ENCODE peak calls at places on chromosomes 2 and 18, in six cellular contexts. M is astrocyte, K is heart left ventricle, E is breast epithelium, G is kidney, S is astrocyte of the spinal cord. O is an unnamed sample.

GRCh38 chr2:36318547-36318946 is 37.0 kb upstream of the CRIM1 start:
- DNase-seq in G (no peak), S (no peak), K (no peak), M (no peak), E (no peak), O (peak; percentile 35)

GRCh38 chr2:233142355-233142897 is 82.3 kb downstream of the INPP5D start:
- DNase-seq in M (no peak), S (no peak), K (no peak), G (no peak), E (no peak), O (no peak)

GRCh38 chr2:222393733-222394267 is 30.5 kb upstream of the SGPP2 start:
- DNase-seq in M (no peak), G (no peak), S (no peak), E (no peak), K (no peak), O (no peak)

GRCh38 chr2:17757321-17757720 is 3.4 kb downstream of the GEN1 start:
- DNase-seq in K (no peak), E (no peak), S (peak; percentile 41), M (peak; percentile 60), G (no peak), O (peak; percentile 81)

GRCh38 chr2:68695971-68696370 is 38.6 kb upstream of the ARHGAP25 start:
- DNase-seq in E (no peak), M (no peak), K (no peak), S (no peak), G (no peak), O (no peak)

GRCh38 chr2:230067990-230068657 is 600 bp downstream of the SLC16A14 start:
- DNase-seq in K (peak; percentile 54), G (peak; percentile 86), S (peak; percentile 37), M (peak; percentile 22), E (no peak), O (peak; percentile 23)

GRCh38 chr18:21843340-21843739 is 102.7 kb downstream of the MIB1 start:
- DNase-seq in E (no peak), S (no peak), M (no peak), G (no peak), K (no peak), O (no peak)

GRCh38 chr2:166984797-166985196 is 96.5 kb downstream of the XIRP2 start:
- DNase-seq in M (peak; percentile 20), G (no peak), E (no peak), S (peak; percentile 29), K (no peak), O (no peak)

GRCh38 chr2:44596537-44597320 is 235.0 kb downstream of the CAMKMT start:
- DNase-seq in G (no peak), M (no peak), S (no peak), E (no peak), K (no peak), O (no peak)

DNA sequence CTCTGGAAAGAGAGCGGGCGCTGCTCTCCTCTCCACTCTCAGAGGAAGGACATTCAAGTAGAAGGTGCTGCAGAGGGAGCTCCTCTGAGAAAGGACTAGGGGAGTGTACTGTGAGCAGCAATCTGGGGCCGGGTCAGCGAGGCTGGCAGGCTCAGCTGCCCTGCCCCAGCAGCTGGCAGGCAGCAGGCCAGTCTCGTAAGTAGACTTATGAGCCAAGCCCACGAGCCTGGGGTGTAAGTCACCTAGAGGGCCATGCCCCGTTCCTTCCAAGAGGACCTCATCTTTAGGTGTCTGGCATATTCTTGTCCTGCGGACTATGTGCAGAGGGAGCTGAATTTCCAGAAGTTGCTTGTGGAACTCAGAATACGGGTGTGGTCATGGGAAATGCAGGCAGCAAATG is 118.9 kb downstream of the SEPTIN10 start:
- DNase-seq in G (no peak), K (no peak), S (no peak), E (no peak), M (no peak), O (no peak)
- H3K4me3 ChIP-seq in G (no peak overlapping the region), K (no peak overlapping the region), S (no peak overlapping the region), E (no peak overlapping the region), M (no peak overlapping the region), O (no peak overlapping the region)

DNA sequence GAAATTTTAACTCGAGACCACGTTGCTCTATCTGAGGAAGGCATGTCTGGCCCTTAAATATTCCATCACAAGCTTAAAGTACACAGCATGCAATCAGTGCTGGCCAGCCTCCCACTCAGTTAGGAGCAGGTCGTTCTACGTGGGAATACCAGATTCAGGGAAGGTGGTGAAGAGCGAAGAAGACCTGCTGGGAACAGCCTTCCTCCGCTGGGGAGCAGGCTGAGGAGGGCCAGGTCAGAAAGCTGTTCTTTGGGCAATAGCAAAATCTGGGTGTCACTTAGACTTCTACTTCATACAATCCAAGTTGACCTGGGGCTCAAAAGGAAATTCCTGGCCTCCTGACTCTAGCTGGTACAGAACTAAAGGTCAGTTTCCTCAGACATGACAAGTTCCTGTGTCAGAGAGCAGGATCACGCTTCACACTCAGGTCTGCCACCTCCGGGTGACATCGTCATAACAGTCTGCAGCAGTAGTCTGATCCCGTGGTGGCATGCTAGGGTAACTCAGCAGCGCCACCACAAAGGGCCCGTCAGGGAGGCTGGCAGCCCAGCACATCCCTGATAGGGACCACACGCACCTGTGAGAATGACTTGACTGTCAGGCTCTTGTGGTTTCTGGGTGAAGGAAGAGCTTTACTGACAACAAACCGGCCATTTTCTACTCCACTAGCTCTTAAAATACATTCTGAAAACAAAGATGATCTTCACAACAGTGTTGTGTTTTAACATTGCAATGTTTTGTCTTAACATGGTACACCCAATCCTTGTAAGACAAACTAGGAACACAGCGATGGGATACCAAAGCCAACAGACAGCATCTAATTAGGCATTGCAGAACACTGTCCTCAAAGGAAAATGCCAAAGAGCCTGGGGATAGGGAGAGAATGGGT is 35.2 kb upstream of the NAPG start:
- DNase-seq in E (no peak), S (no peak), K (peak; percentile 43), M (no peak), G (no peak), O (no peak)
- TF ChIP-seq CTCF in E (no peak), S (no peak), K (no peak), M (no peak), G (no peak), O (no peak)

GRCh38 chr2:64620661-64621060 is 33.1 kb downstream of the SERTAD2 start:
- DNase-seq in G (no peak), E (no peak), M (no peak), S (no peak), K (no peak), O (no peak)

GRCh38 chr2:64624108-64624610 is 29.6 kb downstream of the SERTAD2 start:
- DNase-seq in K (no peak), E (no peak), S (no peak), M (no peak), G (no peak), O (no peak)

GRCh38 chr2:64624862-64625261 is 28.9 kb downstream of the SERTAD2 start:
- DNase-seq in K (no peak), E (no peak), S (no peak), G (no peak), M (no peak), O (no peak)

GRCh38 chr2:64623232-64623879 is 30.4 kb downstream of the SERTAD2 start:
- DNase-seq in S (no peak), K (no peak), E (no peak), M (no peak), G (no peak), O (no peak)

DNA sequence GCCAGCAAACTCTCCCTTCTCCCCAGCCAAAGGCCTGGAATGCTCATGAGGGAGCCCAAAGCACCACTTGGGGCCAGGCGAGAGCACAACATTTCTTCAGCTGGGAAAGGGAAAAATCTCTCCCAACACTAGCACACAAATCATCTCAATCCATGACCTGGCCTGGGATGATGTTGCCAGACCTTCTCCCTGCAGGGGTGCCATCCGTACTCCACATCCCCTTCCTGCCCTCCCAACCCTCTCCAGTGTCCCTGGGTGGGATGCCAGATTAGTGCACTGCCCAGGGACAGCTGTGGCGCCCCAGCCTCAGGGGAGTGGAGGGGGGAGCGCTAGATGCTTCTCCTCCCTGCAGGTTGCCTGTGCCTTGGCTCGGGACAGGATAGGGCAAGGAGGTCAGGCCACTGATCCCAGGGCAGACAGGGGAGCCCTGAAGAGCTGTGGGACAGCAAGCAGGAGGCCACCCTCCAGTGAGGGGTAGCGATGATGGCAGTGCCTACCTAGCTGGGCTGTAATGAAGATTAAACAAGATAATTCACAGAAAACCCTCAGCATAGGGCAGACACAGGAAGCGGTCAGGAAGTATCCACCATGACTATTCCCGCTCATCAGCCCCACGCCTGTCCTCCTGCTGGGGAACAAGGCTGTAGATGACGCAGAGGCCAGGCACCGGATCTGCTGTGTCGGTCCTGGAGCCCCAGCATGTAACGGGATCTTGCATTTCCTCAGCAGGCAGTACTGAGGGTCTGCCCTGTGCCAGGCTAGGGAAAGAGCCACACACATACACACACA is 31.1 kb downstream of the SERTAD2 start:
- DNase-seq in K (no peak), M (no peak), E (no peak), S (peak; percentile 56), G (no peak), O (peak; percentile 76)
- H3K4me3 ChIP-seq in K (no peak overlapping the region), M (no peak overlapping the region), E (no peak overlapping the region), S (no peak overlapping the region), G (no peak overlapping the region), O (no peak overlapping the region)

GRCh38 chr18:22981274-22982133 is 48.4 kb downstream of the RBBP8 start:
- DNase-seq in G (no peak), K (no peak), S (no peak), M (no peak), E (no peak), O (no peak)

GRCh38 chr18:22980394-22980793 is 47.3 kb downstream of the RBBP8 start:
- DNase-seq in G (no peak), E (no peak), K (no peak), M (no peak), S (no peak), O (no peak)

GRCh38 chr18:22987547-22988182 is 54.5 kb downstream of the RBBP8 start:
- DNase-seq in M (no peak), G (no peak), S (no peak), K (no peak), E (no peak), O (no peak)

GRCh38 chr18:22985250-22985649 is 52.1 kb downstream of the RBBP8 start:
- DNase-seq in E (no peak), M (no peak), K (no peak), G (no peak), S (no peak), O (no peak)

DNA sequence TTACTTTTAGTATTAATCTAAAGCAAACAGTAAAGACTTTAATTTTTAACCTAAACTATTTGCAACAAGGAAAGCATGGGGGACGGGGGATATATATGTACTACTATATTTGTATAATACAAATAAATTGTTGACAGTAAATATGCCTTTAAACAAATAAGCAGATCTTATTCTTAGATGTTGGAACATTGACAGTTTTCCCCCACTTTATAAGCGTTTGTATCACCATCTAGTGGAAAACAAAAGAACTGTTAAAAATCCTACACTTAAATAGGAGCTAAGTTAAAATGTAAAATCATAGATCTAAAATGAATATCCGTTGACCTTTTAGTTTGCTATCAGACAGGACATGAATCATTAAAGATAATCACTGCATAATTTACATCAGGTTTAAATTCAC is 50.0 kb downstream of the RBBP8 start:
- DNase-seq in S (peak; percentile 66), G (no peak), M (peak; percentile 42), E (no peak), K (no peak), O (peak; percentile 78)
- TF ChIP-seq CTCF in S (peak; percentile 32), G (peak; percentile 53), M (peak; percentile 44), E (peak; percentile 79), K (peak; percentile 47), O (peak; percentile 54)

O was measured in choroid plexus epithelial cell.